ENCODE peak calls at places on chromosomes 12 and 14, in eight cellular contexts. M is tibial artery; Q is stomach; D is CD8-positive, alpha-beta memory T cell; I is cardiac muscle cell; E is left ventricle myocardium inferior; V is AG04450; K is thoracic aorta. A is an unnamed sample. For H3K27me3, the result is how much of the 10 kb centered on the place peaks cover.

GRCh38 chr14:21528381-21529348 is 2.5 kb upstream of the SALL2 start:
- DNase-seq in M (no peak), Q (no peak), D (no peak), I (no peak), E (no peak), V (no peak), K (no peak), A (no peak)

GRCh38 chr14:84477996-84478395 is 1051.9 kb upstream of the FLRT2 start:
- DNase-seq in M (no peak), Q (no peak), D (no peak), I (peak), E (no peak), V (no peak), K (no peak), A (no peak)

GRCh38 chr12:74917743-74918142 is 291.9 kb downstream of the KCNC2 start:
- DNase-seq in M (no peak), Q (no peak), D (no peak), I (no peak), E (no peak), V (no peak), K (no peak), A (no peak)

GRCh38 chr14:23110579-23111375 is 6.0 kb upstream of the CIROP start:
- DNase-seq in M (no peak), Q (no peak), D (no peak), I (no peak), E (no peak), V (no peak), K (no peak), A (no peak)

GRCh38 chr14:77985235-77985634 is 184.9 kb upstream of the NRXN3 start:
- DNase-seq in M (no peak), Q (no peak), D (no peak), I (no peak), E (no peak), V (no peak), K (no peak), A (no peak)

GRCh38 chr12:131836193-131836592 is 8.0 kb downstream of the MMP17 start:
- DNase-seq in M (no peak), Q (no peak), D (no peak), I (no peak), E (no peak), V (no peak), K (no peak), A (no peak)

GRCh38 chr14:93045965-93046695 is 69.6 kb downstream of the ITPK1 start:
- DNase-seq in M (no peak), Q (no peak), D (no peak), I (peak), E (no peak), V (peak), K (no peak), A (no peak)

GRCh38 chr14:72318648-72319047 is 386.4 kb downstream of the RGS6 start:
- DNase-seq in M (no peak), Q (no peak), D (no peak), I (no peak), E (no peak), V (no peak), K (no peak), A (no peak)

GRCh38 chr14:55739967-55740707 is 160.1 kb downstream of the KTN1 start:
- DNase-seq in M (peak), Q (no peak), D (no peak), I (no peak), E (no peak), V (no peak), K (no peak), A (no peak)

GRCh38 chr12:131592972-131593371 is 117.9 kb upstream of the SFSWAP start:
- DNase-seq in M (no peak), Q (no peak), D (no peak), I (peak), E (no peak), V (no peak), K (no peak), A (no peak)

GRCh38 chr14:33943484-33943883 is 7.4 kb downstream of the EGLN3 start:
- DNase-seq in M (no peak), Q (peak), D (no peak), I (no peak), E (no peak), V (no peak), K (no peak), A (no peak)

GRCh38 chr12:91582799-91583198 is 400.2 kb upstream of the DCN start:
- DNase-seq in M (no peak), Q (no peak), D (no peak), I (no peak), E (no peak), V (no peak), K (no peak), A (peak)

GRCh38 chr14:38248629-38249028 is 7.3 kb downstream of the CLEC14A start:
- DNase-seq in M (no peak), Q (no peak), D (no peak), I (peak), E (no peak), V (no peak), K (no peak), A (no peak)

GRCh38 chr14:79442776-79443175 is 768.5 kb downstream of the DIO2 start:
- DNase-seq in M (no peak), Q (no peak), D (no peak), I (no peak), E (no peak), V (no peak), K (no peak), A (no peak)

GRCh38 chr14:25006961-25007795 is 42.8 kb downstream of the STXBP6 start:
- DNase-seq in M (no peak), Q (no peak), D (no peak), I (no peak), E (no peak), V (peak), K (no peak), A (no peak)

GRCh38 chr14:98958048-98959031 is 313.7 kb downstream of the BCL11B start:
- DNase-seq in M (no peak), Q (no peak), D (no peak), I (no peak), E (no peak), V (no peak), K (no peak), A (no peak)

GRCh38 chr12:25864287-25864686 is 94.2 kb upstream of the RASSF8 start:
- DNase-seq in M (no peak), Q (no peak), D (no peak), I (no peak), E (no peak), V (no peak), K (no peak), A (no peak)

GRCh38 chr12:26790645-26790994 is 42.4 kb downstream of the ITPR2 start:
- DNase-seq in M (no peak), Q (no peak), D (no peak), I (no peak), E (no peak), V (no peak), K (no peak), A (no peak)

GRCh38 chr12:131500564-131500963 is 210.3 kb upstream of the SFSWAP start:
- DNase-seq in M (no peak), Q (no peak), D (no peak), I (no peak), E (no peak), V (no peak), K (no peak), A (no peak)

GRCh38 chr14:69658664-69659261 is 47.4 kb downstream of the SUSD6 start:
- DNase-seq in M (no peak), Q (no peak), D (no peak), I (no peak), E (no peak), V (no peak), K (no peak), A (no peak)

GRCh38 chr14:96204151-96205058 is at the start of gene BDKRB2:
- DNase-seq in M (peak), Q (peak), D (no peak), I (peak), E (peak), V (peak), K (peak), A (no peak)

GRCh38 chr12:18943200-18943599 is 186.3 kb upstream of the PLEKHA5 start:
- DNase-seq in M (no peak), Q (no peak), D (no peak), I (no peak), E (no peak), V (no peak), K (no peak), A (no peak)

GRCh38 chr14:40983604-40984003 is 623.1 kb upstream of the LRFN5 start:
- DNase-seq in M (no peak), Q (no peak), D (no peak), I (no peak), E (no peak), V (no peak), K (no peak), A (no peak)

GRCh38 chr12:561908-562593 is 101.2 kb downstream of the NINJ2 start:
- DNase-seq in M (peak), Q (no peak), D (no peak), I (no peak), E (peak), V (no peak), K (no peak), A (no peak)

GRCh38 chr12:45637706-45638105 is 91.8 kb upstream of the ARID2 start:
- DNase-seq in M (no peak), Q (no peak), D (no peak), I (no peak), E (no peak), V (peak), K (no peak), A (no peak)

GRCh38 chr12:69435644-69436043 is 34.5 kb upstream of the FRS2 start:
- DNase-seq in M (no peak), Q (no peak), D (no peak), I (no peak), E (no peak), V (no peak), K (no peak), A (no peak)

GRCh38 chr14:20679907-20680306 is 4.5 kb upstream of the RNASE4 start:
- DNase-seq in M (no peak), Q (no peak), D (no peak), I (peak), E (no peak), V (no peak), K (no peak), A (peak)

GRCh38 chr14:76499399-76499798 is 123.5 kb downstream of the ESRRB start:
- DNase-seq in M (peak), Q (no peak), D (no peak), I (no peak), E (no peak), V (no peak), K (no peak), A (no peak)

GRCh38 chr12:106896603-106897002 is 59.1 kb upstream of the TMEM263 start:
- DNase-seq in M (no peak), Q (no peak), D (no peak), I (no peak), E (no peak), V (no peak), K (no peak), A (no peak)

GRCh38 chr12:130280226-130280625 is 57.5 kb upstream of the PIWIL1 start:
- DNase-seq in M (no peak), Q (no peak), D (no peak), I (no peak), E (no peak), V (no peak), K (no peak), A (no peak)

GRCh38 chr12:58523360-58523759 is 396.9 kb downstream of the LRIG3 start:
- DNase-seq in M (no peak), Q (no peak), D (no peak), I (no peak), E (no peak), V (no peak), K (no peak), A (no peak)

GRCh38 chr14:71403673-71404072 is 496.4 kb downstream of the PCNX1 start:
- DNase-seq in M (no peak), Q (no peak), D (no peak), I (no peak), E (no peak), V (no peak), K (no peak), A (no peak)

GRCh38 chr14:53946071-53946403 is 10.6 kb downstream of the BMP4 start:
- DNase-seq in M (no peak), Q (no peak), D (no peak), I (no peak), E (no peak), V (no peak), K (no peak), A (no peak)
- H3K4me3 ChIP-seq in M (no peak), Q (no peak), D (no peak), I (peak), E (no peak), V (no peak), K (no peak), A (no peak)

GRCh38 chr12:111251099-111251498 is 117.8 kb downstream of the PHETA1 start:
- DNase-seq in M (no peak), Q (no peak), D (no peak), I (no peak), E (no peak), V (no peak), K (no peak), A (no peak)
- H3K27me3 ChIP-seq in M (half or more), Q (half or more), D (under half), I (under half), E (half or more), V (under half), K (under half), A (under half)

GRCh38 chr12:121575952-121576615 is 4.7 kb downstream of the KDM2B start:
- DNase-seq in M (no peak), Q (no peak), D (no peak), I (no peak), E (no peak), V (no peak), K (no peak), A (no peak)
- H3K4me3 ChIP-seq in M (no peak), Q (no peak), D (no peak), I (no peak), E (no peak), V (no peak), K (no peak), A (peak)

GRCh38 chr14:75448209-75448608 is 20.4 kb downstream of the JDP2 start:
- DNase-seq in M (no peak), Q (no peak), D (no peak), I (no peak), E (no peak), V (no peak), K (no peak), A (no peak)

GRCh38 chr14:75452324-75452723 is 24.5 kb downstream of the JDP2 start:
- DNase-seq in M (no peak), Q (no peak), D (no peak), I (no peak), E (peak), V (no peak), K (no peak), A (no peak)

GRCh38 chr14:75450381-75451276 is 22.8 kb downstream of the JDP2 start:
- DNase-seq in M (no peak), Q (peak), D (no peak), I (no peak), E (peak), V (no peak), K (no peak), A (no peak)

GRCh38 chr14:75446447-75446846 is 18.6 kb downstream of the JDP2 start:
- DNase-seq in M (no peak), Q (no peak), D (no peak), I (no peak), E (no peak), V (no peak), K (no peak), A (no peak)

GRCh38 chr14:75449703-75450102 is 21.9 kb downstream of the JDP2 start:
- DNase-seq in M (no peak), Q (no peak), D (no peak), I (no peak), E (no peak), V (no peak), K (no peak), A (no peak)
- H3K27me3 ChIP-seq in M (under half), Q (under half), D (under half), I (under half), E (under half), V (under half), K (under half), A (under half)

GRCh38 chr12:24127919-24128721 is 178.7 kb upstream of the SOX5 start:
- DNase-seq in M (no peak), Q (no peak), D (no peak), I (no peak), E (no peak), V (no peak), K (no peak), A (no peak)
- H3K4me3 ChIP-seq in M (no peak), Q (no peak), D (no peak), I (no peak), E (no peak), V (no peak), K (no peak), A (no peak)

A was measured in HAP-1.